ENCODE peak calls at places on chromosomes 7 and 10, in eight cellular contexts. C is uterus, Z is NCI-H1105 treated with DMSO at 0.1 percent for 48 hours, L is HT1080, W is EH, U is stromal cell of bone marrow, E is NCI-H2081, R is NCI-H774. G is an unnamed sample.

GRCh38 chr7:141866974-141867373 is 25.7 kb upstream of the PRSS37 start:
- DNase-seq in E (no peak), L (peak; percentile 49), W (no peak), R (no peak), U (no peak), C (no peak), Z (no peak), G (no peak)

GRCh38 chr10:81963606-81964005 is 88.6 kb downstream of the NRG3 start:
- DNase-seq in R (no peak), Z (no peak), E (no peak), L (peak; percentile 20), W (no peak), U (no peak), C (no peak), G (no peak)

GRCh38 chr10:48708144-48708543 is 23.5 kb downstream of the WDFY4 start:
- DNase-seq in C (no peak), E (no peak), L (no peak), W (peak; percentile 60), U (peak; percentile 1), R (no peak), Z (no peak), G (no peak)

GRCh38 chr10:47287365-47287802 is 12.6 kb upstream of the GDF10 start:
- DNase-seq in L (no peak), U (no peak), W (no peak), Z (no peak), C (no peak), R (no peak), E (no peak), G (no peak)

GRCh38 chr7:111788426-111788825 is 226.1 kb upstream of the IMMP2L start:
- DNase-seq in E (peak; percentile 23), W (no peak), U (no peak), C (no peak), L (no peak), R (no peak), Z (peak; percentile 33), G (no peak)

GRCh38 chr10:26269754-26270153 is 53.2 kb downstream of the GAD2 start:
- DNase-seq in Z (peak; percentile 43), U (peak; percentile 26), R (no peak), W (peak; percentile 41), L (peak; percentile 35), E (peak; percentile 57), C (no peak), G (peak; percentile 46)

GRCh38 chr10:70987396-70988130 is 99.2 kb upstream of the PCBD1 start:
- DNase-seq in R (no peak), W (no peak), Z (no peak), U (no peak), L (no peak), C (no peak), E (no peak), G (no peak)

GRCh38 chr10:91514025-91514424 is 103.9 kb downstream of the HECTD2 start:
- DNase-seq in U (no peak), C (no peak), R (no peak), W (peak; percentile 23), Z (no peak), L (no peak), E (no peak), G (no peak)

GRCh38 chr10:120607016-120607709 is 150.1 kb downstream of the PLPP4 start:
- DNase-seq in R (no peak), W (peak; percentile 94), Z (no peak), E (no peak), C (no peak), L (peak; percentile 96), U (peak; percentile 71), G (no peak)

GRCh38 chr10:91511549-91512330 is 101.6 kb downstream of the HECTD2 start:
- DNase-seq in Z (no peak), C (no peak), R (no peak), L (peak; percentile 75), W (peak; percentile 83), E (no peak), U (peak; percentile 21), G (no peak)

GRCh38 chr10:76352300-76352699 is 920.9 kb downstream of the LRMDA start:
- DNase-seq in R (no peak), W (peak; percentile 95), E (no peak), C (no peak), Z (no peak), L (peak; percentile 93), U (peak; percentile 31), G (no peak)

GRCh38 chr7:105228555-105228954 is 160.2 kb downstream of the SRPK2 start:
- DNase-seq in U (no peak), C (no peak), Z (no peak), W (no peak), E (no peak), R (no peak), L (no peak), G (no peak)

GRCh38 chr7:94656925-94657731 is 1.2 kb upstream of the SGCE start:
- DNase-seq in E (peak; percentile 52), C (peak; percentile 17), U (no peak), L (peak; percentile 20), R (peak; percentile 50), W (peak; percentile 57), Z (peak; percentile 62), G (peak; percentile 66)

GRCh38 chr10:35191523-35191922 is 64.9 kb downstream of the CREM start:
- DNase-seq in Z (no peak), L (no peak), C (no peak), U (no peak), R (no peak), W (no peak), E (no peak), G (no peak)

GRCh38 chr7:99623091-99623693 is 6.4 kb downstream of the ZSCAN25 start:
- DNase-seq in C (no peak), U (no peak), E (no peak), Z (no peak), L (no peak), R (no peak), W (peak; percentile 79), G (no peak)

GRCh38 chr7:155652156-155653124 is 8.0 kb downstream of the RBM33 start:
- DNase-seq in C (no peak), U (no peak), Z (no peak), E (no peak), W (peak; percentile 52), L (no peak), R (no peak), G (no peak)

GRCh38 chr7:64892666-64893269 is 10.3 kb upstream of the ZNF273 start:
- DNase-seq in Z (no peak), C (no peak), E (no peak), R (no peak), L (no peak), W (no peak), U (no peak), G (no peak)